ENCODE peak calls at places on chromosomes 11 and 22, in eight cellular contexts. T, H, P, S, L, F, Z and J are unnamed samples.

GRCh38 chr11:77819921-77820564 is 479 bp downstream of the RSF1 start:
- DNase-seq in T (peak), H (peak), P (peak), S (peak), L (peak), F (peak), Z (peak), J (peak)

GRCh38 chr11:71206186-71206585 is 46.2 kb downstream of the SHANK2 start:
- DNase-seq in T (peak), H (no peak), P (no peak), S (no peak), L (peak), F (peak), Z (peak), J (no peak)

GRCh38 chr11:128346808-128347207 is 240.6 kb downstream of the ETS1 start:
- DNase-seq in T (no peak), H (no peak), P (no peak), S (no peak), L (no peak), F (no peak), Z (peak), J (no peak)

GRCh38 chr11:79931692-79932091 is 490.9 kb upstream of the TENM4 start:
- DNase-seq in T (no peak), H (no peak), P (no peak), S (no peak), L (no peak), F (no peak), Z (no peak), J (no peak)

GRCh38 chr22:42769574-42770447 is 49.1 kb upstream of the A4GALT start:
- DNase-seq in T (peak), H (peak), P (no peak), S (no peak), L (peak), F (peak), Z (peak), J (no peak)

GRCh38 chr11:67029146-67029545 is 6.2 kb downstream of the SYT12 start:
- DNase-seq in T (no peak), H (no peak), P (no peak), S (no peak), L (no peak), F (no peak), Z (peak), J (no peak)

GRCh38 chr11:65501005-65501529 is 2.2 kb downstream of the MALAT1 start:
- DNase-seq in T (no peak), H (no peak), P (no peak), S (no peak), L (no peak), F (no peak), Z (peak), J (no peak)

GRCh38 chr22:36564422-36565151 is 35.6 kb upstream of the EIF3D start:
- DNase-seq in T (no peak), H (no peak), P (no peak), S (no peak), L (no peak), F (no peak), Z (no peak), J (no peak)

GRCh38 chr22:45201678-45202332 is 38.1 kb downstream of the NUP50 start:
- DNase-seq in T (no peak), H (no peak), P (no peak), S (no peak), L (no peak), F (no peak), Z (peak), J (no peak)

GRCh38 chr11:1669546-1670218 is 27.3 kb upstream of the KRTAP5-6 start:
- DNase-seq in T (no peak), H (no peak), P (no peak), S (no peak), L (no peak), F (no peak), Z (no peak), J (no peak)

GRCh38 chr22:31313366-31314147 is 21.3 kb upstream of the PIK3IP1 start:
- DNase-seq in T (peak), H (peak), P (no peak), S (peak), L (peak), F (peak), Z (peak), J (peak)

GRCh38 chr22:18987765-18988164 is 51.7 kb upstream of the PRODH start:
- DNase-seq in T (no peak), H (peak), P (peak), S (peak), L (no peak), F (peak), Z (peak), J (no peak)

DNA sequence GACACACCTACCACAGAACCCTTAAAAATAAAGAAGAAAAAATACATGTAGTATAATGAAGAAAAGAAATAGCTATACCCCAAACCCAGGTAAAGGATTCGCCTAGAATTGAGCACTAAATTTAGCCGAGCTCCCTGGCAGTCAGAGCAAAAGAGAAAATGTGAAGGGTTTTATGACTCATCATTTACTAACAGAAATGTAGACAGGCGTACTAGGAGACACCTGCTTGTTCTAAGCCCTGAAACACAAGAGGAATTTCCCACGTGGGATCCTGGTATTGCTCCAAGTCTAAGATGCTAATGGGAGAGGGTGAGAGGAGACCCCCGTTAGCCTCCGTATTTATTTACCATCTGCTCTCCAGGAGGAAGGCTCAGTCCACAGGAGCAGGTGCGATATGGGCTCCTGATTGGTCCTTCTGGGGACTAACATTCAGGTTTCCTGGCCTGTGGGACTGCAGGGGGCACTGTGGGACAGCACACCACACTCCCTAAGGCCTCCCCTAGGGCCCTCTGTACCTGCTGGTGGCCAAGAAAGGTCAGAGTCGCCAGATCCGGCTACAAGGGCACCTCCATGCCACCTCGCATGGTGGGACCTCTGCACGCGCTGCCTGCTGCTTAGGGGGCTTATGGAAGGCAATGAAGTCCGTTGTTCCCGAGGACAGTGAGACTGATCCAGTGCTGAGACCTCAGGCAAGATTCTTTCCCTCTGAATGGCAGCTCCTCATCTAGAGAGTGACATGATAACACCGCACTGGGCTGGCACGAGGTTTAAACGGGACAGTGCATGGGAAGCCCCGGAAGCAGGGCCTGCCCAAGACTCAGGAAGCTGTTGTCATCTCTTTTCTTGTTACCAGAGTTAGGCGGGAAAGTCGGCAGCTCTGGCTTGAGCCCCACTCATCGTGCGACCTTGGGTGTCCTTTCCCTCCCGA is 25.8 kb downstream of the KCNC1 start:
- DNase-seq in T (peak), H (no peak), P (no peak), S (peak), L (peak), F (peak), Z (peak), J (no peak)
- TF ChIP-seq CTCF in T (peak), H (peak), P (no peak), S (peak), L (no peak), F (peak), Z (peak), J (peak)

DNA sequence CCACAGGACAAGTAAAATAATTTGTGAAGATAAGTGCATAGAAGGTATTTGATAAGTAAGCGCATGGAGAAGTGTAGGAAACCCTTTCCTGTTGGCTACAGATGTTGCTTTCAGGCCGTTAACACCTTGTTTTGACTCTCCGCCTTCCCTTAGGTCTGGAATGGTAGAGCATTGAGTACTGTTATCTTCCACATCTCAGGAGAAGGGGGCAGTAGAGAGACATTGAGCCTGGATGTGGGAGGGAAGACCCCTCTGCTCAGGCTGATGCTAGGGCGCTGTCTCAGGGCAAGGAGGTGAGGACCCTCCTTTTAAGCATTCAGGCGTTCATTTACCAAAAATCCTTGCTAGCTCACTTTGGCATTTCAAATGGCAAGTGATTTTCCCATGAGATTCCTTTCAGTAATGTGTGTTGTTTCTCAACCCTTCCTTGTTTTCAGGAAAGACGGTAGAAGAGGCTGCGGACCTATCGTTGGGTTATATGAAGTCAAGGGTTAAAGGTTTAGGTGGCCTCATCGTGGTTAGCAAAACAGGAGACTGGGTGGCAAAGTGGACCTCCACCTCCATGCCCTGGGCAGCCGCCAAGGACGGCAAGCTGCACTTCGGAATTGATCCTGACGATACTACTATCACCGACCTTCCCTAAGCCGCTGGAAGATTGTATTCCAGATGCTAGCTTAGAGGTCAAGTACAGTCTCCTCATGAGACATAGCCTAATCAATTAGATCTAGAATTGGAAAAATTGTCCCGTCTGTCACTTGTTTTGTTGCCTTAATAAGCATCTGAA is 27.0 kb upstream of the SCGB1A1 start:
- DNase-seq in T (no peak), H (peak), P (no peak), S (no peak), L (no peak), F (no peak), Z (no peak), J (no peak)
- TF ChIP-seq CTCF in T (no peak), H (no peak), P (no peak), S (no peak), L (no peak), F (no peak), Z (no peak), J (peak)

GRCh38 chr22:37625737-37626136 is 13.7 kb upstream of the SH3BP1 start:
- DNase-seq in T (no peak), H (no peak), P (no peak), S (no peak), L (no peak), F (no peak), Z (no peak), J (no peak)
- TF ChIP-seq CTCF in T (no peak), H (no peak), P (no peak), S (no peak), L (no peak), F (no peak), Z (no peak), J (no peak)

GRCh38 chr11:26331911-26332571 is at the start of gene ANO3:
- DNase-seq in T (peak), H (peak), P (no peak), S (peak), L (peak), F (peak), Z (peak), J (peak)
- TF ChIP-seq CTCF in T (no peak), H (peak), P (no peak), S (peak), L (peak), F (peak), Z (peak), J (peak)

GRCh38 chr11:74681686-74682651 is 49.3 kb downstream of the CHRDL2 start:
- DNase-seq in T (no peak), H (peak), P (peak), S (no peak), L (peak), F (no peak), Z (no peak), J (no peak)

GRCh38 chr11:74683941-74684481 is 47.2 kb downstream of the CHRDL2 start:
- DNase-seq in T (no peak), H (peak), P (peak), S (no peak), L (no peak), F (no peak), Z (peak), J (no peak)

GRCh38 chr11:74682731-74683278 is 48.4 kb downstream of the CHRDL2 start:
- DNase-seq in T (no peak), H (peak), P (peak), S (no peak), L (no peak), F (no peak), Z (no peak), J (no peak)

GRCh38 chr11:74684661-74685060 is 46.6 kb downstream of the CHRDL2 start:
- DNase-seq in T (no peak), H (peak), P (no peak), S (no peak), L (no peak), F (no peak), Z (no peak), J (no peak)

GRCh38 chr11:74683279-74683871 is 47.9 kb downstream of the CHRDL2 start:
- DNase-seq in T (peak), H (peak), P (peak), S (no peak), L (peak), F (no peak), Z (no peak), J (peak)
- TF ChIP-seq CTCF in T (no peak), H (peak), P (peak), S (peak), L (peak), F (peak), Z (peak), J (peak)

GRCh38 chr11:124080319-124081001 is 34.8 kb upstream of the VWA5A start:
- DNase-seq in T (no peak), H (no peak), P (no peak), S (no peak), L (no peak), F (no peak), Z (no peak), J (no peak)
- TF ChIP-seq CTCF in T (no peak), H (no peak), P (no peak), S (no peak), L (no peak), F (no peak), Z (no peak), J (no peak)